ENCODE peak calls at places on chromosomes 2 and 18, in four cellular contexts. H is COR-L47, Z is ureter, G is T-helper 1 cell. R is an unnamed sample.

GRCh38 chr18:31447530-31448191 is at the start of gene DSG3:
- DNase-seq in H (no peak), Z (no peak), G (no peak), R (no peak)

GRCh38 chr2:239146011-239146641 is 254.7 kb downstream of the HDAC4 start:
- DNase-seq in H (no peak), Z (no peak), G (no peak), R (no peak)

GRCh38 chr18:26928669-26929313 is 63.3 kb upstream of the AQP4 start:
- DNase-seq in H (no peak), Z (no peak), G (no peak), R (no peak)

GRCh38 chr2:225994748-225995405 is 595.4 kb downstream of the NYAP2 start:
- DNase-seq in H (no peak), Z (no peak), G (no peak), R (no peak)

GRCh38 chr2:191167766-191168165 is 17.0 kb upstream of the STAT4 start:
- DNase-seq in H (no peak), Z (peak; percentile 58), G (no peak), R (no peak)

GRCh38 chr2:38765149-38765548 is 12.9 kb upstream of the GEMIN6 start:
- DNase-seq in H (no peak), Z (no peak), G (no peak), R (no peak)

GRCh38 chr2:168545439-168546082 is 89.5 kb downstream of the CERS6 start:
- DNase-seq in H (peak; percentile 9), Z (peak; percentile 70), G (no peak), R (no peak)

GRCh38 chr2:127093648-127094210 is 13.2 kb downstream of the BIN1 start:
- DNase-seq in H (no peak), Z (no peak), G (no peak), R (no peak)

GRCh38 chr2:214103199-214104001 is 307.5 kb upstream of the VWC2L start:
- DNase-seq in H (peak; percentile 85), Z (peak; percentile 53), G (no peak), R (peak; percentile 48)

GRCh38 chr2:69742170-69742952 is 427 bp downstream of the ANXA4 start:
- DNase-seq in H (no peak), Z (no peak), G (no peak), R (no peak)

GRCh38 chr2:238596571-238597551 is 170.1 kb downstream of the ASB1 start:
- DNase-seq in H (no peak), Z (peak; percentile 64), G (no peak), R (no peak)

GRCh38 chr2:232276084-232276738 is 102.3 kb upstream of the ALPP start:
- DNase-seq in H (no peak), Z (no peak), G (no peak), R (no peak)

GRCh38 chr2:119482481-119483394 is 41.5 kb downstream of the SCTR start:
- DNase-seq in H (no peak), Z (no peak), G (no peak), R (no peak)

GRCh38 chr2:202831241-202831997 is 40.1 kb downstream of the ICA1L start:
- DNase-seq in H (peak; percentile 44), Z (peak; percentile 54), G (peak; percentile 19), R (peak; percentile 39)

GRCh38 chr2:213315168-213315876 is 31.1 kb downstream of the SPAG16 start:
- DNase-seq in H (no peak), Z (no peak), G (no peak), R (no peak)

GRCh38 chr2:16128746-16129610 is 188.6 kb downstream of the MYCN start:
- DNase-seq in H (no peak), Z (no peak), G (no peak), R (no peak)

GRCh38 chr2:8252997-8253694 is 428.7 kb upstream of the ID2 start:
- DNase-seq in H (peak; percentile 7), Z (no peak), G (no peak), R (peak; percentile 95)

GRCh38 chr2:122022531-122022930 is 267.1 kb downstream of the TSN start:
- DNase-seq in H (no peak), Z (no peak), G (no peak), R (no peak)

GRCh38 chr2:64114063-64114911 is 29.9 kb downstream of the PELI1 start:
- DNase-seq in H (no peak), Z (no peak), G (no peak), R (no peak)

GRCh38 chr2:68237976-68238580 is 14.3 kb downstream of the PPP3R1 start:
- DNase-seq in H (no peak), Z (no peak), G (no peak), R (no peak)

GRCh38 chr18:74493689-74494088 is 2.5 kb upstream of the CNDP2 start:
- DNase-seq in H (peak; percentile 88), Z (peak; percentile 54), G (peak; percentile 47), R (peak; percentile 66)

GRCh38 chr2:60735496-60736250 is 20.4 kb upstream of the PAPOLG start:
- DNase-seq in H (no peak), Z (no peak), G (no peak), R (no peak)

GRCh38 chr2:211138551-211138950 is 582.2 kb downstream of the CPS1 start:
- DNase-seq in H (no peak), Z (no peak), G (no peak), R (no peak)

GRCh38 chr18:32067375-32068167 is 24.1 kb upstream of the RNF138 start:
- DNase-seq in H (no peak), Z (no peak), G (no peak), R (no peak)

GRCh38 chr2:145874466-145874865 is 1354.5 kb upstream of the ZEB2 start:
- DNase-seq in H (no peak), Z (no peak), G (no peak), R (no peak)

GRCh38 chr2:25215948-25216679 is 47.7 kb upstream of the POMC start:
- DNase-seq in H (no peak), Z (peak; percentile 73), G (peak; percentile 73), R (no peak)

GRCh38 chr2:74562126-74562775 is 7.7 kb downstream of the DOK1 start:
- DNase-seq in H (no peak), Z (no peak), G (no peak), R (no peak)

GRCh38 chr2:84856785-84857184 is 24.1 kb downstream of the TRABD2A start:
- DNase-seq in H (no peak), Z (no peak), G (no peak), R (no peak)

GRCh38 chr18:4230450-4231168 is 224.5 kb downstream of the DLGAP1 start:
- DNase-seq in H (no peak), Z (no peak), G (no peak), R (no peak)